ENCODE peak calls at places on chromosomes 4 and X, in six cellular contexts. Z is lower lobe of right lung, P is IMR-90, G is H9, M is sigmoid colon, N is MM.1S. H is an unnamed sample. For H3K4me1, the result is how much of the 10 kb centered on the place peaks cover.

GRCh38 chr4:156173481-156173880 is 219.8 kb upstream of the CTSO start:
- DNase-seq in N (no peak), P (no peak), G (no peak), M (no peak), Z (no peak), H (no peak)

GRCh38 chr4:110087116-110087708 is 111.2 kb downstream of the ELOVL6 start:
- DNase-seq in G (no peak), P (peak), Z (no peak), N (no peak), M (no peak), H (no peak)

GRCh38 chr4:121050251-121050650 is 22.1 kb downstream of the NDNF start:
- DNase-seq in G (no peak), N (peak), Z (no peak), M (no peak), P (no peak), H (no peak)

GRCh38 chr4:18022572-18023039 is 1.1 kb upstream of the LCORL start:
- DNase-seq in Z (no peak), P (peak), G (no peak), M (no peak), N (peak), H (no peak)

GRCh38 chr4:105624530-105624929 is 72.1 kb downstream of the ARHGEF38 start:
- DNase-seq in G (no peak), N (peak), Z (no peak), P (peak), M (no peak), H (no peak)

GRCh38 chr4:110394871-110395270 is 81.1 kb upstream of the ENPEP start:
- DNase-seq in G (no peak), Z (no peak), M (no peak), N (no peak), P (no peak), H (no peak)

GRCh38 chr4:151226004-151226932 is 50.7 kb upstream of the PRSS48 start:
- DNase-seq in N (no peak), P (peak), G (no peak), M (no peak), Z (no peak), H (no peak)

GRCh38 chr4:70041652-70042286 is 8.5 kb upstream of the HTN1 start:
- DNase-seq in M (no peak), N (no peak), G (no peak), Z (no peak), P (no peak), H (no peak)

GRCh38 chr4:25863347-25863784 is 578 bp upstream of the SEL1L3 start:
- DNase-seq in G (peak), P (no peak), N (no peak), M (no peak), Z (peak), H (peak)

GRCh38 chrX:131734621-131735020 is 190.7 kb downstream of the OR13H1 start:
- DNase-seq in Z (no peak), P (peak), M (peak), N (peak), G (no peak), H (no peak)

GRCh38 chr4:23614284-23614892 is 275.5 kb downstream of the PPARGC1A start:
- DNase-seq in G (peak), Z (no peak), M (no peak), N (peak), P (peak), H (peak)

GRCh38 chr4:94457692-94458106 is 6.0 kb downstream of the PDLIM5 start:
- DNase-seq in P (no peak), Z (no peak), G (no peak), N (no peak), M (no peak), H (no peak)

GRCh38 chr4:97016186-97016945 is 1126.9 kb downstream of the STPG2 start:
- DNase-seq in P (no peak), Z (no peak), M (no peak), N (no peak), G (no peak), H (no peak)

GRCh38 chr4:142035556-142035955 is 399.2 kb downstream of the IL15 start:
- DNase-seq in M (no peak), Z (no peak), N (no peak), G (no peak), P (peak), H (no peak)

GRCh38 chr4:46354863-46355262 is 35.1 kb downstream of the GABRA2 start:
- DNase-seq in P (no peak), G (no peak), N (no peak), Z (no peak), M (no peak), H (no peak)

GRCh38 chr4:178963646-178964045 is 1521.4 kb upstream of the AGA start:
- DNase-seq in M (no peak), P (no peak), N (no peak), G (no peak), Z (no peak), H (no peak)

GRCh38 chr4:4430492-4431195 is 43.7 kb downstream of the NSG1 start:
- DNase-seq in G (peak), P (peak), Z (no peak), M (no peak), N (peak), H (peak)

GRCh38 chrX:68633981-68634380 is 13.5 kb upstream of the STARD8 start:
- DNase-seq in M (no peak), G (no peak), Z (no peak), P (no peak), N (no peak), H (no peak)

GRCh38 chr4:18294846-18295245 is 273.3 kb upstream of the LCORL start:
- DNase-seq in M (no peak), G (no peak), Z (no peak), P (no peak), N (no peak), H (no peak)

GRCh38 chr4:5708171-5708828 is at the start of gene EVC2:
- DNase-seq in P (peak), Z (peak), N (peak), G (peak), M (peak), H (no peak)

GRCh38 chr4:69760455-69760854 is at the start of gene SULT1B1:
- DNase-seq in M (no peak), P (peak), N (peak), Z (peak), G (no peak), H (no peak)

GRCh38 chrX:67610282-67610681 is 66.5 kb downstream of the AR start:
- DNase-seq in Z (no peak), G (no peak), P (no peak), M (no peak), N (peak), H (no peak)

GRCh38 chr4:110816367-110816766 is 193.5 kb upstream of the PITX2 start:
- DNase-seq in M (no peak), P (no peak), G (no peak), N (no peak), Z (no peak), H (no peak)

GRCh38 chr4:8237256-8237989 is 32.1 kb upstream of the HTRA3 start:
- DNase-seq in M (no peak), N (no peak), P (no peak), G (no peak), Z (peak), H (no peak)

GRCh38 chr4:141643557-141643956 is 7.2 kb downstream of the IL15 start:
- DNase-seq in M (no peak), P (peak), Z (no peak), G (no peak), N (no peak), H (no peak)

GRCh38 chr4:186554890-186555827 is at the start of gene MTNR1A:
- DNase-seq in Z (no peak), N (no peak), G (peak), P (no peak), M (no peak), H (peak)

GRCh38 chr4:121950680-121951569 is 935 bp downstream of the TRPC3 start:
- DNase-seq in Z (peak), M (peak), P (peak), N (peak), G (peak), H (peak)

GRCh38 chrX:153970398-153971123 is 1.1 kb downstream of the HCFC1 start:
- DNase-seq in P (peak), G (peak), M (peak), N (peak), Z (no peak), H (no peak)

GRCh38 chr4:83282049-83282535 is 2.5 kb downstream of the COQ2 start:
- DNase-seq in M (no peak), P (peak), N (peak), Z (no peak), G (no peak), H (no peak)

GRCh38 chrX:124212622-124213021 is 119.8 kb upstream of the TEX13D start:
- DNase-seq in N (peak), Z (no peak), G (no peak), P (no peak), M (no peak), H (no peak)

GRCh38 chr4:159495515-159496236 is 392.8 kb downstream of the RAPGEF2 start:
- DNase-seq in G (no peak), N (no peak), Z (no peak), P (no peak), M (no peak), H (no peak)

GRCh38 chr4:115187136-115187535 is 73.7 kb upstream of the NDST4 start:
- DNase-seq in N (no peak), G (no peak), Z (no peak), M (no peak), P (no peak), H (no peak)

GRCh38 chr4:2087170-2087569 is 28.0 kb downstream of the NAT8L start:
- DNase-seq in Z (no peak), P (no peak), N (no peak), M (no peak), G (no peak), H (no peak)

GRCh38 chr4:40614031-40614430 is 15.6 kb downstream of the RBM47 start:
- DNase-seq in N (no peak), G (no peak), P (no peak), M (no peak), Z (no peak), H (no peak)

GRCh38 chr4:134001057-134001456 is 200.5 kb downstream of the PABPC4L start:
- DNase-seq in N (no peak), P (no peak), M (no peak), Z (no peak), G (no peak), H (no peak)

GRCh38 chr4:61374612-61374920 is 174.4 kb downstream of the ADGRL3 start:
- DNase-seq in M (no peak), G (no peak), Z (no peak), P (peak), N (no peak), H (no peak)

GRCh38 chrX:150052226-150052625 is 113.9 kb upstream of the EOLA2 start:
- DNase-seq in N (no peak), Z (no peak), G (no peak), P (no peak), M (no peak), H (no peak)

GRCh38 chrX:107659768-107660167 is 31.5 kb downstream of the PRPS1 start:
- DNase-seq in P (peak), M (no peak), G (no peak), Z (no peak), N (peak), H (peak)

GRCh38 chrX:118554511-118554910 is 58.9 kb downstream of the DOCK11 start:
- DNase-seq in M (no peak), G (no peak), N (no peak), Z (no peak), P (no peak), H (no peak)

GRCh38 chr4:38673109-38673978 is 9.3 kb downstream of the KLF3 start:
- DNase-seq in G (peak), P (no peak), M (no peak), N (no peak), Z (peak), H (peak)
- H3K4me1 ChIP-seq in G (under half), P (under half), M (half or more), N (half or more), Z (half or more), H (under half)

GRCh38 chr4:161121451-161121850 is 1042.3 kb downstream of the FSTL5 start:
- DNase-seq in G (no peak), M (no peak), P (no peak), Z (no peak), N (no peak), H (no peak)
- TF ChIP-seq CTCF in G (no peak), M (no peak), P (no peak), Z (no peak), N (no peak), H (no peak)

DNA sequence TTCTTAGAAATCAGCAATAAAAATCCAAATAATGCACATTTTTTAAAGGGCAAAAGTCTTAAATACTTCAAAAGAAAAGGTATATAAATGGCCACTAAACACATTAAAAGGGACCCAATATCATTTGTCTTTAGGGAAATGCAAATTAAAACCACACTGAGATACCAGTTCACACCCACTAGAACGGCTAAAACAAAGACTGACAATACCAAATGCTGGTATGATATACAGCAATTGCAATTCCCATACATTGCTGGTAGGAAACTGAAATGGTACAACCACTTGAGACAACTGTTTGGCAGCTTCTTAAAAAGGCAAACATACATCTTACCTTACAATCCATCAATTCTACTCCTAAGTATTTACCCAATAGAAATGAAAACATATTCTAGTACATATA is 33.7 kb downstream of the CAMK2D start:
- DNase-seq in P (no peak), G (no peak), N (no peak), Z (no peak), M (no peak), H (no peak)
- H3K4me1 ChIP-seq in P (under half), G (under half), N (under half), Z (under half), M (under half), H (under half)

DNA sequence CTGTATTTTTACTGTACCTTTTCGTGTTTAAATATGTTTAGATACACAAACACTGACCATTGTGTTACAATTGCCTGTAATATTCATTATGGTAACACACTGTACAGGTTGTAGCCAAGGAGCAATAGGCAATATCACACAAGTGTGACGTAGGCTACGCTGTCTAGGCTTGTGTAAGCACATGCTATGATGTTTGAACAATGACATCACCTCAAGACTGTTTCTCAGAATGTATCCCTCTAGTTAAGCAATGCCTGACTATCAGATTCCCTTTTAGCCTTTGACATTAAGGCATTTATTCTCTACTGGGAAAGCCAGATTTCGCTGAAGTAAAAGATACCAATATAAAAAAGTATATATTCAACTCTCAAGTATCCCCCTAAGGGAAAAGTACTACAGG is 66.2 kb downstream of the VCX3A start:
- DNase-seq in M (no peak), Z (no peak), P (no peak), N (no peak), G (no peak), H (no peak)
- TF ChIP-seq CTCF in M (no peak), Z (no peak), P (no peak), N (no peak), G (no peak), H (no peak)

GRCh38 chrX:39150621-39151020 is 349.4 kb downstream of the MID1IP1 start:
- DNase-seq in N (no peak), Z (no peak), M (no peak), P (no peak), G (no peak), H (no peak)
- H3K4me1 ChIP-seq in N (under half), Z (under half), M (under half), P (under half), G (under half), H (under half)

GRCh38 chrX:74458738-74459137 is 37.4 kb downstream of the SLC16A2 start:
- DNase-seq in G (no peak), N (no peak), Z (no peak), P (peak), M (no peak), H (no peak)
- TF ChIP-seq CTCF in G (no peak), N (no peak), Z (no peak), P (peak), M (no peak), H (no peak)